ENCODE peak calls at places on chromosomes 3 and 15, in six cellular contexts. One of them, this sample, is unnamed.

GRCh38 chr3:98557324-98558010 is 25.7 kb downstream of the GPR15 start:
- DNase-seq in H54: no peak
- DNase-seq in activated CD4-positive, alpha-beta T cell treated with anti-CD3 and anti-CD28 coated beads, Interleukin-2, amount 50 U/mL, for 24 hours: no peak
- DNase-seq in CD8-positive, alpha-beta T cell: no peak
- DNase-seq in nephron progenitor cell: no peak
- DNase-seq in stimulated activated CD4-positive, alpha-beta T cell treated with anti-CD3 and anti-CD28 coated beads, Interleukin-15, amount 100 ng/mL, for 24 hours: peak
- DNase-seq in this sample: no peak

GRCh38 chr15:27538325-27538724 is 560.8 kb downstream of the OCA2 start:
- DNase-seq in H54: no peak
- DNase-seq in activated CD4-positive, alpha-beta T cell treated with anti-CD3 and anti-CD28 coated beads, Interleukin-2, amount 50 U/mL, for 24 hours: no peak
- DNase-seq in CD8-positive, alpha-beta T cell: no peak
- DNase-seq in nephron progenitor cell: no peak
- DNase-seq in stimulated activated CD4-positive, alpha-beta T cell treated with anti-CD3 and anti-CD28 coated beads, Interleukin-15, amount 100 ng/mL, for 24 hours: no peak
- DNase-seq in this sample: no peak

GRCh38 chr3:151971814-151972579 is 98.6 kb downstream of the SUCNR1 start:
- DNase-seq in H54: no peak
- DNase-seq in activated CD4-positive, alpha-beta T cell treated with anti-CD3 and anti-CD28 coated beads, Interleukin-2, amount 50 U/mL, for 24 hours: no peak
- DNase-seq in CD8-positive, alpha-beta T cell: no peak
- DNase-seq in nephron progenitor cell: no peak
- DNase-seq in stimulated activated CD4-positive, alpha-beta T cell treated with anti-CD3 and anti-CD28 coated beads, Interleukin-15, amount 100 ng/mL, for 24 hours: no peak
- DNase-seq in this sample: no peak

GRCh38 chr3:168865022-168865551 is 769.4 kb upstream of the GOLIM4 start:
- DNase-seq in H54: no peak
- DNase-seq in activated CD4-positive, alpha-beta T cell treated with anti-CD3 and anti-CD28 coated beads, Interleukin-2, amount 50 U/mL, for 24 hours: no peak
- DNase-seq in CD8-positive, alpha-beta T cell: no peak
- DNase-seq in nephron progenitor cell: peak
- DNase-seq in stimulated activated CD4-positive, alpha-beta T cell treated with anti-CD3 and anti-CD28 coated beads, Interleukin-15, amount 100 ng/mL, for 24 hours: no peak
- DNase-seq in this sample: peak

GRCh38 chr3:104564045-104564643 is 802.6 kb upstream of the ALCAM start:
- DNase-seq in H54: no peak
- DNase-seq in activated CD4-positive, alpha-beta T cell treated with anti-CD3 and anti-CD28 coated beads, Interleukin-2, amount 50 U/mL, for 24 hours: peak
- DNase-seq in CD8-positive, alpha-beta T cell: peak
- DNase-seq in nephron progenitor cell: peak
- DNase-seq in stimulated activated CD4-positive, alpha-beta T cell treated with anti-CD3 and anti-CD28 coated beads, Interleukin-15, amount 100 ng/mL, for 24 hours: peak
- DNase-seq in this sample: peak

GRCh38 chr15:82809308-82810060 is at the start of gene WHAMM:
- DNase-seq in H54: peak
- DNase-seq in activated CD4-positive, alpha-beta T cell treated with anti-CD3 and anti-CD28 coated beads, Interleukin-2, amount 50 U/mL, for 24 hours: peak
- DNase-seq in CD8-positive, alpha-beta T cell: peak
- DNase-seq in nephron progenitor cell: peak
- DNase-seq in stimulated activated CD4-positive, alpha-beta T cell treated with anti-CD3 and anti-CD28 coated beads, Interleukin-15, amount 100 ng/mL, for 24 hours: peak
- DNase-seq in this sample: peak

GRCh38 chr3:18144571-18144970 is 280.6 kb downstream of the SATB1 start:
- DNase-seq in H54: no peak
- DNase-seq in activated CD4-positive, alpha-beta T cell treated with anti-CD3 and anti-CD28 coated beads, Interleukin-2, amount 50 U/mL, for 24 hours: no peak
- DNase-seq in CD8-positive, alpha-beta T cell: no peak
- DNase-seq in nephron progenitor cell: no peak
- DNase-seq in stimulated activated CD4-positive, alpha-beta T cell treated with anti-CD3 and anti-CD28 coated beads, Interleukin-15, amount 100 ng/mL, for 24 hours: no peak
- DNase-seq in this sample: no peak

GRCh38 chr3:29759443-29760033 is 478.7 kb downstream of the RBMS3 start:
- DNase-seq in H54: no peak
- DNase-seq in activated CD4-positive, alpha-beta T cell treated with anti-CD3 and anti-CD28 coated beads, Interleukin-2, amount 50 U/mL, for 24 hours: no peak
- DNase-seq in CD8-positive, alpha-beta T cell: no peak
- DNase-seq in nephron progenitor cell: no peak
- DNase-seq in stimulated activated CD4-positive, alpha-beta T cell treated with anti-CD3 and anti-CD28 coated beads, Interleukin-15, amount 100 ng/mL, for 24 hours: no peak
- DNase-seq in this sample: no peak

GRCh38 chr15:60471314-60471713 is 7.6 kb downstream of the ICE2 start:
- DNase-seq in H54: no peak
- DNase-seq in activated CD4-positive, alpha-beta T cell treated with anti-CD3 and anti-CD28 coated beads, Interleukin-2, amount 50 U/mL, for 24 hours: no peak
- DNase-seq in CD8-positive, alpha-beta T cell: no peak
- DNase-seq in nephron progenitor cell: no peak
- DNase-seq in stimulated activated CD4-positive, alpha-beta T cell treated with anti-CD3 and anti-CD28 coated beads, Interleukin-15, amount 100 ng/mL, for 24 hours: no peak
- DNase-seq in this sample: no peak

GRCh38 chr3:151877269-151877668 is 3.8 kb downstream of the SUCNR1 start:
- DNase-seq in H54: no peak
- DNase-seq in activated CD4-positive, alpha-beta T cell treated with anti-CD3 and anti-CD28 coated beads, Interleukin-2, amount 50 U/mL, for 24 hours: no peak
- DNase-seq in CD8-positive, alpha-beta T cell: no peak
- DNase-seq in nephron progenitor cell: no peak
- DNase-seq in stimulated activated CD4-positive, alpha-beta T cell treated with anti-CD3 and anti-CD28 coated beads, Interleukin-15, amount 100 ng/mL, for 24 hours: no peak
- DNase-seq in this sample: no peak

GRCh38 chr3:150365132-150365604 is 42.9 kb upstream of the TSC22D2 start:
- DNase-seq in H54: peak
- DNase-seq in activated CD4-positive, alpha-beta T cell treated with anti-CD3 and anti-CD28 coated beads, Interleukin-2, amount 50 U/mL, for 24 hours: no peak
- DNase-seq in CD8-positive, alpha-beta T cell: no peak
- DNase-seq in nephron progenitor cell: no peak
- DNase-seq in stimulated activated CD4-positive, alpha-beta T cell treated with anti-CD3 and anti-CD28 coated beads, Interleukin-15, amount 100 ng/mL, for 24 hours: no peak
- DNase-seq in this sample: no peak

GRCh38 chr15:45521596-45522167 is 873 bp downstream of the SLC30A4 start:
- DNase-seq in H54: no peak
- DNase-seq in activated CD4-positive, alpha-beta T cell treated with anti-CD3 and anti-CD28 coated beads, Interleukin-2, amount 50 U/mL, for 24 hours: no peak
- DNase-seq in CD8-positive, alpha-beta T cell: no peak
- DNase-seq in nephron progenitor cell: no peak
- DNase-seq in stimulated activated CD4-positive, alpha-beta T cell treated with anti-CD3 and anti-CD28 coated beads, Interleukin-15, amount 100 ng/mL, for 24 hours: no peak
- DNase-seq in this sample: no peak

GRCh38 chr15:65049418-65049840 is 4.2 kb downstream of the SLC51B start:
- DNase-seq in H54: peak
- DNase-seq in activated CD4-positive, alpha-beta T cell treated with anti-CD3 and anti-CD28 coated beads, Interleukin-2, amount 50 U/mL, for 24 hours: peak
- DNase-seq in CD8-positive, alpha-beta T cell: peak
- DNase-seq in nephron progenitor cell: peak
- DNase-seq in stimulated activated CD4-positive, alpha-beta T cell treated with anti-CD3 and anti-CD28 coated beads, Interleukin-15, amount 100 ng/mL, for 24 hours: peak
- DNase-seq in this sample: peak

GRCh38 chr3:46860381-46861292 is 2.6 kb downstream of the MYL3 start:
- DNase-seq in H54: no peak
- DNase-seq in activated CD4-positive, alpha-beta T cell treated with anti-CD3 and anti-CD28 coated beads, Interleukin-2, amount 50 U/mL, for 24 hours: no peak
- DNase-seq in CD8-positive, alpha-beta T cell: no peak
- DNase-seq in nephron progenitor cell: peak
- DNase-seq in stimulated activated CD4-positive, alpha-beta T cell treated with anti-CD3 and anti-CD28 coated beads, Interleukin-15, amount 100 ng/mL, for 24 hours: peak
- DNase-seq in this sample: no peak

GRCh38 chr15:73630030-73630429 is 3.2 kb downstream of the NPTN start:
- DNase-seq in H54: no peak
- DNase-seq in activated CD4-positive, alpha-beta T cell treated with anti-CD3 and anti-CD28 coated beads, Interleukin-2, amount 50 U/mL, for 24 hours: no peak
- DNase-seq in CD8-positive, alpha-beta T cell: no peak
- DNase-seq in nephron progenitor cell: no peak
- DNase-seq in stimulated activated CD4-positive, alpha-beta T cell treated with anti-CD3 and anti-CD28 coated beads, Interleukin-15, amount 100 ng/mL, for 24 hours: no peak
- DNase-seq in this sample: no peak

GRCh38 chr3:146558811-146559210 is 14.4 kb upstream of the PLSCR1 start:
- DNase-seq in H54: no peak
- DNase-seq in activated CD4-positive, alpha-beta T cell treated with anti-CD3 and anti-CD28 coated beads, Interleukin-2, amount 50 U/mL, for 24 hours: no peak
- DNase-seq in CD8-positive, alpha-beta T cell: no peak
- DNase-seq in nephron progenitor cell: no peak
- DNase-seq in stimulated activated CD4-positive, alpha-beta T cell treated with anti-CD3 and anti-CD28 coated beads, Interleukin-15, amount 100 ng/mL, for 24 hours: no peak
- DNase-seq in this sample: no peak

GRCh38 chr15:39598186-39598850 is 17.4 kb downstream of the THBS1 start:
- DNase-seq in H54: no peak
- DNase-seq in activated CD4-positive, alpha-beta T cell treated with anti-CD3 and anti-CD28 coated beads, Interleukin-2, amount 50 U/mL, for 24 hours: no peak
- DNase-seq in CD8-positive, alpha-beta T cell: no peak
- DNase-seq in nephron progenitor cell: no peak
- DNase-seq in stimulated activated CD4-positive, alpha-beta T cell treated with anti-CD3 and anti-CD28 coated beads, Interleukin-15, amount 100 ng/mL, for 24 hours: no peak
- DNase-seq in this sample: no peak

GRCh38 chr15:42490246-42490742 is 647 bp downstream of the ZNF106 start:
- DNase-seq in H54: no peak
- DNase-seq in activated CD4-positive, alpha-beta T cell treated with anti-CD3 and anti-CD28 coated beads, Interleukin-2, amount 50 U/mL, for 24 hours: peak
- DNase-seq in CD8-positive, alpha-beta T cell: no peak
- DNase-seq in nephron progenitor cell: no peak
- DNase-seq in stimulated activated CD4-positive, alpha-beta T cell treated with anti-CD3 and anti-CD28 coated beads, Interleukin-15, amount 100 ng/mL, for 24 hours: no peak
- DNase-seq in this sample: no peak

GRCh38 chr3:54968546-54969172 is 40.8 kb upstream of the LRTM1 start:
- DNase-seq in H54: no peak
- DNase-seq in activated CD4-positive, alpha-beta T cell treated with anti-CD3 and anti-CD28 coated beads, Interleukin-2, amount 50 U/mL, for 24 hours: no peak
- DNase-seq in CD8-positive, alpha-beta T cell: no peak
- DNase-seq in nephron progenitor cell: no peak
- DNase-seq in stimulated activated CD4-positive, alpha-beta T cell treated with anti-CD3 and anti-CD28 coated beads, Interleukin-15, amount 100 ng/mL, for 24 hours: no peak
- DNase-seq in this sample: no peak

GRCh38 chr15:92069308-92070244 is 216.1 kb downstream of the SLCO3A1 start:
- DNase-seq in H54: peak
- DNase-seq in activated CD4-positive, alpha-beta T cell treated with anti-CD3 and anti-CD28 coated beads, Interleukin-2, amount 50 U/mL, for 24 hours: peak
- DNase-seq in CD8-positive, alpha-beta T cell: peak
- DNase-seq in nephron progenitor cell: no peak
- DNase-seq in stimulated activated CD4-positive, alpha-beta T cell treated with anti-CD3 and anti-CD28 coated beads, Interleukin-15, amount 100 ng/mL, for 24 hours: peak
- DNase-seq in this sample: no peak

GRCh38 chr15:38283010-38283409 is 30.4 kb downstream of the SPRED1 start:
- DNase-seq in H54: no peak
- DNase-seq in activated CD4-positive, alpha-beta T cell treated with anti-CD3 and anti-CD28 coated beads, Interleukin-2, amount 50 U/mL, for 24 hours: no peak
- DNase-seq in CD8-positive, alpha-beta T cell: no peak
- DNase-seq in nephron progenitor cell: no peak
- DNase-seq in stimulated activated CD4-positive, alpha-beta T cell treated with anti-CD3 and anti-CD28 coated beads, Interleukin-15, amount 100 ng/mL, for 24 hours: no peak
- DNase-seq in this sample: no peak

GRCh38 chr3:125662675-125663074 is 67.4 kb upstream of the OSBPL11 start:
- DNase-seq in H54: no peak
- DNase-seq in activated CD4-positive, alpha-beta T cell treated with anti-CD3 and anti-CD28 coated beads, Interleukin-2, amount 50 U/mL, for 24 hours: no peak
- DNase-seq in CD8-positive, alpha-beta T cell: no peak
- DNase-seq in nephron progenitor cell: no peak
- DNase-seq in stimulated activated CD4-positive, alpha-beta T cell treated with anti-CD3 and anti-CD28 coated beads, Interleukin-15, amount 100 ng/mL, for 24 hours: no peak
- DNase-seq in this sample: no peak